ENCODE peak calls at places on chromosomes 7 and 10, in eight cellular contexts. C, O, G, V, B, F, H and K are unnamed samples.

GRCh38 chr10:23779287-23779686 is 340.4 kb downstream of the OTUD1 start:
- DNase-seq in C (no peak), O (no peak), G (no peak), V (no peak), B (no peak), F (no peak), H (no peak), K (no peak)

GRCh38 chr10:91762878-91763277 is 35.3 kb upstream of the TNKS2 start:
- DNase-seq in C (no peak), O (no peak), G (no peak), V (no peak), B (no peak), F (no peak), H (no peak), K (no peak)

GRCh38 chr10:11557513-11557912 is 53.9 kb downstream of the USP6NL start:
- DNase-seq in C (no peak), O (no peak), G (no peak), V (no peak), B (no peak), F (no peak), H (no peak), K (no peak)

GRCh38 chr10:117533507-117534281 is 8.9 kb upstream of the EMX2 start:
- DNase-seq in C (no peak), O (peak; percentile 50), G (no peak), V (no peak), B (no peak), F (no peak), H (no peak), K (no peak)

GRCh38 chr7:116967983-116968382 is 14.7 kb downstream of the ST7 start:
- DNase-seq in C (no peak), O (no peak), G (no peak), V (no peak), B (no peak), F (no peak), H (no peak), K (no peak)

GRCh38 chr7:43123457-43123856 is 11.0 kb downstream of the HECW1 start:
- DNase-seq in C (no peak), O (no peak), G (no peak), V (no peak), B (no peak), F (no peak), H (no peak), K (no peak)

GRCh38 chr7:44309271-44310091 is 15.9 kb downstream of the CAMK2B start:
- DNase-seq in C (peak; percentile 19), O (peak; percentile 87), G (peak; percentile 65), V (peak; percentile 9), B (no peak), F (no peak), H (peak; percentile 85), K (no peak)

GRCh38 chr7:36567699-36568436 is 156.4 kb downstream of the AOAH start:
- DNase-seq in C (no peak), O (no peak), G (no peak), V (no peak), B (no peak), F (no peak), H (no peak), K (no peak)

GRCh38 chr7:496528-497295 is 22.9 kb downstream of the PDGFA start:
- DNase-seq in C (no peak), O (no peak), G (no peak), V (no peak), B (no peak), F (no peak), H (no peak), K (no peak)

GRCh38 chr7:13467111-13467547 is 522.3 kb downstream of the ETV1 start:
- DNase-seq in C (no peak), O (no peak), G (no peak), V (peak; percentile 90), B (no peak), F (no peak), H (no peak), K (no peak)

GRCh38 chr7:133481676-133482075 is 228.8 kb downstream of the EXOC4 start:
- DNase-seq in C (peak; percentile 32), O (no peak), G (no peak), V (no peak), B (no peak), F (peak; percentile 42), H (peak; percentile 36), K (peak; percentile 48)

GRCh38 chr7:79453558-79454324 is at the start of gene MAGI2:
- DNase-seq in C (peak; percentile 61), O (peak; percentile 87), G (peak; percentile 84), V (no peak), B (no peak), F (peak; percentile 44), H (peak; percentile 80), K (peak; percentile 73)

GRCh38 chr7:41045556-41046123 is 657.2 kb downstream of the INHBA start:
- DNase-seq in C (no peak), O (peak; percentile 63), G (no peak), V (no peak), B (no peak), F (no peak), H (no peak), K (peak; percentile 20)

GRCh38 chr7:3168869-3169268 is 125.2 kb upstream of the CARD11 start:
- DNase-seq in C (no peak), O (no peak), G (no peak), V (no peak), B (no peak), F (no peak), H (no peak), K (no peak)

GRCh38 chr7:98724591-98724990 is 107.5 kb downstream of the NPTX2 start:
- DNase-seq in C (no peak), O (no peak), G (no peak), V (no peak), B (no peak), F (no peak), H (no peak), K (no peak)

GRCh38 chr7:104444019-104444418 is 115.6 kb downstream of the LHFPL3 start:
- DNase-seq in C (no peak), O (no peak), G (no peak), V (no peak), B (no peak), F (no peak), H (no peak), K (no peak)

GRCh38 chr10:60989400-60989876 is 45.5 kb upstream of the RHOBTB1 start:
- DNase-seq in C (no peak), O (no peak), G (no peak), V (no peak), B (no peak), F (no peak), H (no peak), K (no peak)

GRCh38 chr7:111112439-111112838 is 21.5 kb downstream of the LRRN3 start:
- DNase-seq in C (no peak), O (no peak), G (no peak), V (no peak), B (no peak), F (no peak), H (no peak), K (no peak)

GRCh38 chr10:69732147-69732825 is 69.4 kb upstream of the COL13A1 start:
- DNase-seq in C (no peak), O (no peak), G (no peak), V (no peak), B (no peak), F (no peak), H (no peak), K (no peak)